ENCODE peak calls at places on chromosome 9, in four cellular contexts. One of them, this sample, is unnamed.

GRCh38 chr9:72954431-72955420 is 1.9 kb upstream of the ALDH1A1 start:
- DNase-seq in NCI-H2081: peak; percentile 88
- DNase-seq in fibroblast of lung: peak; percentile 43
- DNase-seq in left ventricle myocardium inferior: no peak
- DNase-seq in this sample: no peak

GRCh38 chr9:134316444-134317160 is 9.7 kb upstream of the RXRA start:
- DNase-seq in fibroblast of lung: peak; percentile 51
- DNase-seq in left ventricle myocardium inferior: peak; percentile 61
- DNase-seq in NCI-H2081: no peak
- DNase-seq in this sample: no peak

GRCh38 chr9:109190151-109190550 is 23.1 kb upstream of the FRRS1L start:
- DNase-seq in fibroblast of lung: no peak
- DNase-seq in NCI-H2081: no peak
- DNase-seq in left ventricle myocardium inferior: no peak
- DNase-seq in this sample: no peak

GRCh38 chr9:94881946-94882345 is 155.4 kb downstream of the AOPEP start:
- DNase-seq in fibroblast of lung: no peak
- DNase-seq in left ventricle myocardium inferior: no peak
- DNase-seq in NCI-H2081: no peak
- DNase-seq in this sample: no peak

GRCh38 chr9:83537331-83538171 is 650 bp downstream of the FRMD3 start:
- DNase-seq in left ventricle myocardium inferior: peak; percentile 26
- DNase-seq in NCI-H2081: no peak
- DNase-seq in fibroblast of lung: peak; percentile 2
- DNase-seq in this sample: no peak

GRCh38 chr9:82334286-82334685 is 345.7 kb downstream of the SPATA31D1 start:
- DNase-seq in fibroblast of lung: peak; percentile 6
- DNase-seq in left ventricle myocardium inferior: no peak
- DNase-seq in NCI-H2081: no peak
- DNase-seq in this sample: no peak

GRCh38 chr9:114409103-114409780 is 21.5 kb upstream of the AKNA start:
- DNase-seq in left ventricle myocardium inferior: no peak
- DNase-seq in fibroblast of lung: no peak
- DNase-seq in NCI-H2081: no peak
- DNase-seq in this sample: no peak

GRCh38 chr9:16535555-16535954 is 334.9 kb downstream of the BNC2 start:
- DNase-seq in fibroblast of lung: no peak
- DNase-seq in NCI-H2081: no peak
- DNase-seq in left ventricle myocardium inferior: no peak
- DNase-seq in this sample: no peak

GRCh38 chr9:130054820-130055219 is 1.1 kb downstream of the GPR107 start:
- DNase-seq in left ventricle myocardium inferior: no peak
- DNase-seq in fibroblast of lung: no peak
- DNase-seq in NCI-H2081: no peak
- DNase-seq in this sample: no peak

GRCh38 chr9:123424131-123424530 is 68.1 kb downstream of the CRB2 start:
- DNase-seq in left ventricle myocardium inferior: peak; percentile 57
- DNase-seq in NCI-H2081: no peak
- DNase-seq in fibroblast of lung: no peak
- DNase-seq in this sample: no peak

GRCh38 chr9:37284631-37285030 is 137.9 kb upstream of the GRHPR start:
- DNase-seq in left ventricle myocardium inferior: no peak
- DNase-seq in NCI-H2081: no peak
- DNase-seq in fibroblast of lung: peak; percentile 62
- DNase-seq in this sample: no peak

GRCh38 chr9:34256104-34256503 is 73.0 kb downstream of the KIF24 start:
- DNase-seq in left ventricle myocardium inferior: no peak
- DNase-seq in NCI-H2081: peak; percentile 13
- DNase-seq in fibroblast of lung: peak; percentile 9
- DNase-seq in this sample: no peak

GRCh38 chr9:98951967-98952366 is 8.3 kb downstream of the COL15A1 start:
- DNase-seq in NCI-H2081: no peak
- DNase-seq in fibroblast of lung: no peak
- DNase-seq in left ventricle myocardium inferior: no peak
- DNase-seq in this sample: no peak

GRCh38 chr9:134877541-134877940 is 3.1 kb upstream of the FCN2 start:
- DNase-seq in left ventricle myocardium inferior: no peak
- DNase-seq in NCI-H2081: no peak
- DNase-seq in fibroblast of lung: no peak
- DNase-seq in this sample: no peak

GRCh38 chr9:73118898-73119554 is 32.6 kb upstream of the ANXA1 start:
- DNase-seq in fibroblast of lung: peak; percentile 91
- DNase-seq in NCI-H2081: no peak
- DNase-seq in left ventricle myocardium inferior: no peak
- DNase-seq in this sample: no peak

GRCh38 chr9:123742009-123742767 is 187.7 kb downstream of the DENND1A start:
- DNase-seq in left ventricle myocardium inferior: peak; percentile 33
- DNase-seq in fibroblast of lung: peak; percentile 89
- DNase-seq in NCI-H2081: peak; percentile 41
- DNase-seq in this sample: no peak

GRCh38 chr9:105233836-105234235 is 10.6 kb upstream of the SLC44A1 start:
- DNase-seq in fibroblast of lung: peak; percentile 53
- DNase-seq in left ventricle myocardium inferior: no peak
- DNase-seq in NCI-H2081: no peak
- DNase-seq in this sample: no peak

GRCh38 chr9:134177624-134178393 is 13.4 kb upstream of the RNU6ATAC start:
- DNase-seq in fibroblast of lung: no peak
- DNase-seq in left ventricle myocardium inferior: no peak
- DNase-seq in NCI-H2081: no peak
- DNase-seq in this sample: no peak

GRCh38 chr9:79432485-79432884 is 139.3 kb upstream of the TLE4 start:
- DNase-seq in NCI-H2081: peak; percentile 4
- DNase-seq in fibroblast of lung: no peak
- DNase-seq in left ventricle myocardium inferior: no peak
- DNase-seq in this sample: no peak

GRCh38 chr9:34517185-34517584 is 5.6 kb downstream of the ENHO start:
- DNase-seq in NCI-H2081: no peak
- DNase-seq in fibroblast of lung: no peak
- DNase-seq in left ventricle myocardium inferior: no peak
- DNase-seq in this sample: no peak

GRCh38 chr9:126704157-126704941 is 90.6 kb downstream of the LMX1B start:
- DNase-seq in NCI-H2081: no peak
- DNase-seq in fibroblast of lung: peak; percentile 28
- DNase-seq in left ventricle myocardium inferior: no peak
- DNase-seq in this sample: no peak

GRCh38 chr9:83560169-83560826 is 22.1 kb upstream of the FRMD3 start:
- DNase-seq in NCI-H2081: no peak
- DNase-seq in left ventricle myocardium inferior: peak; percentile 37
- DNase-seq in fibroblast of lung: no peak
- DNase-seq in this sample: no peak

GRCh38 chr9:122031806-122032205 is 61.3 kb downstream of the TTLL11 start:
- DNase-seq in left ventricle myocardium inferior: no peak
- DNase-seq in fibroblast of lung: no peak
- DNase-seq in NCI-H2081: no peak
- DNase-seq in this sample: no peak

GRCh38 chr9:123290764-123291163 is 22.4 kb upstream of the STRBP start:
- DNase-seq in fibroblast of lung: no peak
- DNase-seq in NCI-H2081: no peak
- DNase-seq in left ventricle myocardium inferior: no peak
- DNase-seq in this sample: no peak

GRCh38 chr9:96014078-96014477 is 138.6 kb downstream of the ERCC6L2 start:
- DNase-seq in NCI-H2081: no peak
- DNase-seq in left ventricle myocardium inferior: no peak
- DNase-seq in fibroblast of lung: no peak
- DNase-seq in this sample: no peak

GRCh38 chr9:2260401-2261306 is 245.5 kb downstream of the SMARCA2 start:
- DNase-seq in left ventricle myocardium inferior: no peak
- DNase-seq in fibroblast of lung: peak; percentile 47
- DNase-seq in NCI-H2081: peak; percentile 39
- DNase-seq in this sample: peak; percentile 39

GRCh38 chr9:126471084-126471611 is 142.6 kb upstream of the LMX1B start:
- DNase-seq in NCI-H2081: no peak
- DNase-seq in fibroblast of lung: peak; percentile 58
- DNase-seq in left ventricle myocardium inferior: peak; percentile 67
- DNase-seq in this sample: no peak

GRCh38 chr9:123399803-123400378 is 43.9 kb downstream of the CRB2 start:
- DNase-seq in NCI-H2081: no peak
- DNase-seq in left ventricle myocardium inferior: no peak
- DNase-seq in fibroblast of lung: no peak
- DNase-seq in this sample: no peak

GRCh38 chr9:16132513-16132912 is 579.7 kb downstream of the CCDC171 start:
- DNase-seq in left ventricle myocardium inferior: no peak
- DNase-seq in NCI-H2081: no peak
- DNase-seq in fibroblast of lung: no peak
- DNase-seq in this sample: no peak

GRCh38 chr9:80650964-80651555 is 1038.3 kb downstream of the TLE1 start:
- DNase-seq in left ventricle myocardium inferior: no peak
- DNase-seq in NCI-H2081: no peak
- DNase-seq in fibroblast of lung: peak; percentile 57
- DNase-seq in this sample: no peak

GRCh38 chr9:72721086-72721485 is 199.7 kb downstream of the TMC1 start:
- DNase-seq in left ventricle myocardium inferior: no peak
- DNase-seq in NCI-H2081: no peak
- DNase-seq in fibroblast of lung: no peak
- DNase-seq in this sample: no peak

GRCh38 chr9:6382681-6383080 is 30.3 kb upstream of the UHRF2 start:
- DNase-seq in fibroblast of lung: peak; percentile 67
- DNase-seq in left ventricle myocardium inferior: no peak
- DNase-seq in NCI-H2081: no peak
- DNase-seq in this sample: no peak

GRCh38 chr9:97559111-97559514 is 57.6 kb downstream of the TMOD1 start:
- DNase-seq in left ventricle myocardium inferior: no peak
- DNase-seq in fibroblast of lung: no peak
- DNase-seq in NCI-H2081: no peak
- DNase-seq in this sample: no peak

GRCh38 chr9:115295749-115296148 is 177.8 kb upstream of the TNC start:
- DNase-seq in NCI-H2081: no peak
- DNase-seq in left ventricle myocardium inferior: no peak
- DNase-seq in fibroblast of lung: no peak
- DNase-seq in this sample: no peak

GRCh38 chr9:73916016-73916673 is 581.0 kb upstream of the RORB start:
- DNase-seq in NCI-H2081: no peak
- DNase-seq in fibroblast of lung: no peak
- DNase-seq in left ventricle myocardium inferior: no peak
- DNase-seq in this sample: no peak

This sample was measured in NCI-H1092.